ENCODE peak calls at places on chromosome 21, in seven cellular contexts. B is T-helper 9 cell, Q is Right ventricle myocardium superior, L is HEK293T, X is heart right ventricle, M is GM10248, U is hypothalamus. G is an unnamed sample.

GRCh38 chr21:38244885-38245869 is 11.6 kb upstream of the KCNJ15 start:
- DNase-seq in U (no peak), X (no peak), L (no peak), M (peak), Q (no peak), B (peak), G (no peak)

GRCh38 chr21:17467392-17467791 is 45.5 kb upstream of the CXADR start:
- DNase-seq in Q (no peak), M (no peak), X (no peak), U (no peak), L (no peak), B (no peak), G (no peak)

GRCh38 chr21:15219866-15220265 is 155.1 kb upstream of the NRIP1 start:
- DNase-seq in B (no peak), M (no peak), Q (no peak), X (no peak), U (no peak), L (no peak), G (no peak)

GRCh38 chr21:38170283-38170682 is 86.5 kb upstream of the KCNJ15 start:
- DNase-seq in M (peak), L (no peak), B (no peak), Q (peak), X (no peak), U (no peak), G (no peak)

GRCh38 chr21:25862596-25862995 is 127.8 kb downstream of the GABPA start:
- DNase-seq in X (no peak), M (peak), Q (no peak), B (no peak), U (no peak), L (peak), G (no peak)

GRCh38 chr21:37208056-37208705 is 59.0 kb downstream of the VPS26C start:
- DNase-seq in U (peak), M (peak), X (peak), B (no peak), Q (peak), L (no peak), G (peak)

GRCh38 chr21:44477131-44477530 is 21.8 kb downstream of the LRRC3 start:
- DNase-seq in B (no peak), Q (no peak), X (no peak), L (no peak), M (no peak), U (no peak), G (no peak)

GRCh38 chr21:36204980-36205379 is 48.4 kb downstream of the DOP1B start:
- DNase-seq in M (no peak), Q (peak), U (no peak), X (no peak), B (no peak), L (no peak), G (no peak)

GRCh38 chr21:24375201-24375600 is 1232.1 kb downstream of the MRPL39 start:
- DNase-seq in B (no peak), L (no peak), M (no peak), X (no peak), Q (no peak), U (no peak), G (no peak)

GRCh38 chr21:16420086-16420724 is 690.4 kb downstream of the USP25 start:
- DNase-seq in L (peak), Q (peak), U (peak), M (no peak), B (no peak), X (no peak), G (peak)

GRCh38 chr21:42678118-42678430 is 24.7 kb downstream of the PDE9A start:
- DNase-seq in U (no peak), X (no peak), B (no peak), L (peak), Q (no peak), M (no peak), G (peak)

GRCh38 chr21:41460578-41461527 is 34.8 kb downstream of the MX1 start:
- DNase-seq in L (peak), X (peak), Q (peak), B (peak), U (peak), M (peak), G (peak)

GRCh38 chr21:26835027-26835713 is 10.0 kb downstream of the ADAMTS1 start:
- DNase-seq in M (no peak), U (no peak), Q (peak), X (no peak), B (no peak), L (no peak), G (no peak)

GRCh38 chr21:42460391-42461184 is 35.4 kb downstream of the RSPH1 start:
- DNase-seq in B (peak), L (no peak), M (peak), U (no peak), Q (no peak), X (no peak), G (peak)

GRCh38 chr21:27306821-27307746 is 340.2 kb upstream of the ADAMTS5 start:
- DNase-seq in U (no peak), X (no peak), L (no peak), Q (no peak), B (no peak), M (no peak), G (no peak)

GRCh38 chr21:43851593-43851992 is 13.4 kb upstream of the AGPAT3 start:
- DNase-seq in B (no peak), M (no peak), L (no peak), U (no peak), Q (no peak), X (no peak), G (no peak)

GRCh38 chr21:41636636-41637625 is 129.0 kb upstream of the TMPRSS2 start:
- DNase-seq in X (no peak), Q (no peak), B (no peak), L (no peak), M (no peak), U (no peak), G (no peak)

GRCh38 chr21:36551731-36552457 is 72.0 kb upstream of the CLDN14 start:
- DNase-seq in L (no peak), M (no peak), X (no peak), U (no peak), B (no peak), Q (no peak), G (no peak)

GRCh38 chr21:31098576-31099005 is 60.3 kb upstream of the KRTAP19-8 start:
- DNase-seq in Q (peak), X (peak), B (peak), M (peak), L (peak), U (peak), G (peak)

GRCh38 chr21:32978346-32979270 is 47.1 kb upstream of the OLIG2 start:
- DNase-seq in L (no peak), B (no peak), X (no peak), Q (no peak), U (peak), M (no peak), G (no peak)

GRCh38 chr21:46095814-46096595 is 1.9 kb upstream of the COL6A2 start:
- DNase-seq in Q (no peak), M (peak), U (no peak), B (no peak), L (no peak), X (no peak), G (no peak)

GRCh38 chr21:30842990-30843389 is 13.4 kb upstream of the KRTAP7-1 start:
- DNase-seq in B (no peak), U (no peak), Q (no peak), M (no peak), L (no peak), X (no peak), G (no peak)

GRCh38 chr21:24302400-24302799 is 1304.9 kb downstream of the MRPL39 start:
- DNase-seq in L (no peak), M (no peak), B (no peak), X (no peak), Q (no peak), U (no peak), G (no peak)

GRCh38 chr21:18950045-18950740 is 546.6 kb upstream of the TMPRSS15 start:
- DNase-seq in L (no peak), M (no peak), X (no peak), Q (no peak), U (no peak), B (no peak), G (no peak)

GRCh38 chr21:38716942-38717341 is 88.8 kb upstream of the ETS2 start:
- DNase-seq in B (no peak), Q (no peak), X (no peak), L (no peak), U (no peak), M (no peak), G (no peak)

GRCh38 chr21:34790341-34790740 is 121.5 kb downstream of the CLIC6 start:
- DNase-seq in B (no peak), L (no peak), U (no peak), X (no peak), Q (no peak), M (no peak), G (no peak)

GRCh38 chr21:25903599-25903998 is 168.8 kb downstream of the GABPA start:
- DNase-seq in M (no peak), X (no peak), B (no peak), L (no peak), U (no peak), Q (no peak), G (no peak)

GRCh38 chr21:33126569-33126968 is 56.6 kb downstream of the OLIG1 start:
- DNase-seq in U (no peak), B (no peak), X (no peak), M (no peak), Q (no peak), L (no peak), G (no peak)

G was measured in SK-N-SH.